ENCODE peak calls at places on chromosomes 3 and 15, in seven cellular contexts. C, X, P, B, I, R and N are unnamed samples.

GRCh38 chr3:113117511-113118302 is 93.7 kb upstream of the BOC start:
- DNase-seq in P (no peak), R (no peak), I (no peak), C (no peak), B (no peak), X (no peak), N (no peak)

GRCh38 chr3:85781806-85782205 is 823.0 kb downstream of the CADM2 start:
- DNase-seq in R (no peak), I (no peak), P (no peak), X (no peak), C (no peak), B (no peak), N (no peak)

GRCh38 chr3:115885621-115886020 is 262.3 kb downstream of the GAP43 start:
- DNase-seq in B (no peak), C (no peak), I (no peak), X (peak), P (no peak), R (no peak), N (peak)

GRCh38 chr3:117355566-117355965 is 646.0 kb downstream of the TUSC7 start:
- DNase-seq in P (peak), R (no peak), B (peak), X (no peak), I (no peak), C (no peak), N (no peak)

GRCh38 chr3:17678116-17678741 is 64.2 kb downstream of the TBC1D5 start:
- DNase-seq in B (no peak), P (no peak), I (no peak), C (no peak), X (no peak), R (no peak), N (no peak)

GRCh38 chr3:152474585-152474984 is 205.9 kb downstream of the MBNL1 start:
- DNase-seq in R (peak), B (peak), X (peak), I (no peak), C (peak), P (peak), N (peak)

GRCh38 chr3:107978116-107979057 is 112.4 kb downstream of the CD47 start:
- DNase-seq in I (no peak), X (no peak), R (no peak), B (no peak), C (no peak), P (no peak), N (no peak)

GRCh38 chr3:44173263-44173662 is 68.4 kb upstream of the TOPAZ1 start:
- DNase-seq in P (no peak), X (no peak), B (no peak), I (no peak), C (no peak), R (no peak), N (no peak)

GRCh38 chr3:104669083-104669482 is 697.6 kb upstream of the ALCAM start:
- DNase-seq in C (no peak), I (no peak), P (no peak), R (no peak), B (no peak), X (no peak), N (no peak)

GRCh38 chr15:32898991-32899613 is 181.3 kb downstream of the GREM1 start:
- DNase-seq in P (no peak), B (peak), I (peak), R (no peak), C (no peak), X (no peak), N (no peak)

GRCh38 chr3:18772699-18773305 is 347.7 kb upstream of the SATB1 start:
- DNase-seq in C (no peak), R (no peak), X (no peak), B (no peak), P (no peak), I (no peak), N (no peak)

GRCh38 chr3:46988616-46989015 is 9.2 kb downstream of the NBEAL2 start:
- DNase-seq in R (no peak), I (no peak), P (no peak), X (no peak), B (no peak), C (no peak), N (no peak)

GRCh38 chr3:18843188-18843587 is 305.1 kb upstream of the KCNH8 start:
- DNase-seq in R (no peak), X (no peak), B (no peak), I (no peak), P (no peak), C (no peak), N (peak)

GRCh38 chr15:61041886-61042285 is 187.2 kb downstream of the RORA start:
- DNase-seq in B (no peak), X (no peak), R (no peak), C (no peak), P (no peak), I (no peak), N (no peak)

GRCh38 chr3:123406598-123406997 is 42.3 kb downstream of the ADCY5 start:
- DNase-seq in C (no peak), B (no peak), I (no peak), X (no peak), P (no peak), R (no peak), N (no peak)

GRCh38 chr3:20511863-20512262 is 325.9 kb upstream of the SGO1 start:
- DNase-seq in X (peak), B (peak), R (no peak), C (no peak), I (peak), P (peak), N (no peak)

GRCh38 chr3:66153961-66154923 is 66.6 kb upstream of the SLC25A26 start:
- DNase-seq in X (no peak), I (no peak), C (no peak), B (peak), R (no peak), P (no peak), N (no peak)

GRCh38 chr3:69080233-69080644 is at the start of gene UBA3:
- DNase-seq in X (peak), C (peak), P (peak), B (peak), R (no peak), I (peak), N (peak)

GRCh38 chr3:69084326-69084667 is 440 bp upstream of the ARL6IP5 start:
- DNase-seq in P (peak), B (peak), I (no peak), X (peak), R (no peak), C (no peak), N (no peak)

GRCh38 chr3:69081583-69082262 is 1.6 kb upstream of the UBA3 start:
- DNase-seq in I (no peak), R (peak), B (peak), P (no peak), X (peak), C (no peak), N (no peak)

GRCh38 chr3:69082805-69083204 is 1.9 kb upstream of the ARL6IP5 start:
- DNase-seq in C (no peak), I (no peak), P (no peak), B (no peak), X (no peak), R (peak), N (no peak)

GRCh38 chr3:69079269-69080159 is 651 bp downstream of the UBA3 start:
- DNase-seq in B (peak), P (peak), R (no peak), I (no peak), C (no peak), X (peak), N (no peak)
- TF ChIP-seq JUND in B (no peak), P (no peak), R (no peak), I (no peak), C (no peak), X (no peak), N (no peak)

DNA sequence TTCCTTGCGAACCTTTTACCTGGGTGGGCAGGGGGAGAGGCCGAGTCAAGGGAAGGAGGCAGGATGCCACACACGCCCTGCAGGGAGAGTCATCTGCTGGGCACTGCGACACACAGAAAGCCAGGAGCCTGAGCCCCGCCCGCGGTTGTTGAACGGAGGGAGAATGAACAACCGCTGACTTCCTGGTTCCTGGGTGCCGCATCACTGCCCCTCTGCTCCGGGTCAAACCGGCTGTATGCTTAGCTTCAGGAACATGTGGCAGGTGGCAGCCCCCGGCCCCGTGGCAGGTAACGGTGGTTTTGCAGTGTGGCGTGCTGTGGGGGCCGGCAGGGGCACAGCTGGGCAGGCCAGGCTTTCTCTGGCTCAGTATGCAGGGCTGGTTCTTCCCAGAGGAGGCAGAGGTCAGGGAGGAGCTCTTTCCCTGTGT is 33.4 kb downstream of the APBA2 start:
- DNase-seq in B (no peak), C (no peak), I (no peak), P (no peak), R (no peak), X (no peak), N (no peak)
- TF ChIP-seq JUND in B (no peak), C (no peak), I (no peak), P (no peak), R (no peak), X (no peak), N (no peak)

GRCh38 chr3:137647179-137647578 is 116.9 kb upstream of the SOX14 start:
- DNase-seq in I (peak), R (no peak), X (no peak), B (peak), C (no peak), P (no peak), N (no peak)
- TF ChIP-seq JUND in I (no peak), R (no peak), X (no peak), B (no peak), C (no peak), P (no peak), N (no peak)

DNA sequence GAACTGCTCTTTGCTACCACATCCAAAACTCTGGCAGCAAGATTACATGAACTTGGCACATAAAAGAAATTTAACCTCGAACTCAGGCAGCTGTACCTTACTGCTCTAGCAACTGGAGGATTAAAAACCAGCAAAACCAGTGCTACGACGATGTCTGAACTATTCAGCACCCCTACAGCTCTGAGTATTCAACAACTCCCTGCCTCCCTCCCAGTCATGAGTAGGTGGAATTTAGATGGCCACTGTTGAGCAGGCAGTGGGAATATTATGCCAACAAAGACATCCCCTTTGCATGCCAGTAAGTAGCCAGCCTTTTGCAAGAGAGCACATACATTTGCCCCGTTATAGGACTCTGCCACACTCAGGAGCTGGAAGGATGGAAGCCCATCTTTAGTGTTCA is 85.6 kb downstream of the ZNF385D start:
- DNase-seq in P (no peak), R (no peak), C (no peak), X (no peak), B (no peak), I (no peak), N (no peak)
- TF ChIP-seq JUND in P (no peak), R (no peak), C (no peak), X (no peak), B (no peak), I (no peak), N (no peak)

DNA sequence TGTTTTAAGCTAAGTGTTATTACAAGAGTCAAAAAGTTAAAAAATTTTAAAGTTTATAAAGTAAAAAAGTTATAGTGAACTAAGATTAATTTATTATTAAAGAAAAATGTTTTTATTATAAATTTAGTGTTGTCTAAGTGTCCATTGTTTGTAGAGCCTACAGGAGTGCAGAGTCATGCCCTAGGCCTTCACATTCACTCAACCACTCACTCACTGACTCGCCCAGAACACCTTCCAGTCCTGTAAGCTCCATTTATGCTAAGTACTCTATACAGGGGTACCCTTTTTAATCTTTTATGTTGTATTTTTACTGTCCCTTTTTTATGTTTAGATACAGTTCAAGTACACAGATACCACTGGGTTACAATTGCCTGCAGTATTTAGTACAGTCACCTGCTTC is 37.2 kb downstream of the EEFSEC start:
- DNase-seq in I (no peak), B (no peak), C (no peak), X (peak), R (no peak), P (no peak), N (no peak)
- TF ChIP-seq JUND in I (no peak), B (no peak), C (no peak), X (no peak), R (no peak), P (no peak), N (no peak)

GRCh38 chr3:165404357-165405042 is 208.3 kb upstream of the SLITRK3 start:
- DNase-seq in R (no peak), C (no peak), B (no peak), X (no peak), P (peak), I (no peak), N (peak)
- TF ChIP-seq JUND in R (no peak), C (no peak), B (no peak), X (no peak), P (no peak), I (no peak), N (no peak)